ENCODE peak calls at places on chromosomes 3 and 15, in eight cellular contexts. U is AG10803, T is uterus, N is sigmoid colon, X is IMR-90, C is spleen, B is GM23338, R is OCI-LY7. M is an unnamed sample.
A peak's percentile ranks its signal among the peaks of the same experiment; 100 is the strongest.

GRCh38 chr3:50542177-50543034 is 25.1 kb downstream of the C3orf18 start:
- DNase-seq in X (peak; percentile 52), T (peak; percentile 66), B (peak; percentile 88), R (peak; percentile 56), C (peak; percentile 81), N (peak; percentile 80), U (peak; percentile 46), M (peak; percentile 66)

GRCh38 chr3:52531636-52532516 is 1.8 kb downstream of the NT5DC2 start:
- DNase-seq in C (peak; percentile 76), X (no peak), N (peak; percentile 64), R (no peak), B (no peak), U (no peak), T (peak; percentile 24), M (no peak)

GRCh38 chr3:155102329-155102728 is 22.2 kb downstream of the MME start:
- DNase-seq in R (no peak), T (no peak), U (peak; percentile 44), B (no peak), C (no peak), X (peak; percentile 62), N (no peak), M (peak; percentile 18)

GRCh38 chr3:193545304-193545703 is 9.4 kb downstream of the ATP13A4 start:
- DNase-seq in X (no peak), N (no peak), C (no peak), B (no peak), U (no peak), R (no peak), T (no peak), M (no peak)

GRCh38 chr15:29889545-29890329 is 67.5 kb upstream of the TJP1 start:
- DNase-seq in U (no peak), R (no peak), C (no peak), T (no peak), N (no peak), B (peak; percentile 55), X (no peak), M (no peak)

GRCh38 chr15:78302579-78302978 is 3.2 kb upstream of the SKIC8 start:
- DNase-seq in X (peak; percentile 85), R (no peak), N (no peak), B (no peak), C (no peak), U (peak; percentile 97), T (no peak), M (peak; percentile 88)

GRCh38 chr15:101256756-101257155 is 4.9 kb upstream of the CHSY1 start:
- DNase-seq in T (no peak), U (no peak), C (no peak), R (peak; percentile 34), N (no peak), B (peak; percentile 52), X (no peak), M (no peak)

GRCh38 chr15:77292924-77293558 is 126.9 kb downstream of the PEAK1 start:
- DNase-seq in X (peak; percentile 15), R (no peak), N (no peak), B (no peak), T (no peak), U (no peak), C (no peak), M (peak; percentile 43)

GRCh38 chr3:152048826-152049225 is 175.4 kb downstream of the SUCNR1 start:
- DNase-seq in C (no peak), T (no peak), U (no peak), X (no peak), B (no peak), R (no peak), N (no peak), M (no peak)

GRCh38 chr3:126746395-126747177 is 42.5 kb downstream of the CHCHD6 start:
- DNase-seq in R (no peak), U (peak; percentile 25), T (no peak), X (peak; percentile 74), C (no peak), B (no peak), N (no peak), M (peak; percentile 85)

GRCh38 chr3:12875857-12876451 is 34.6 kb upstream of the RPL32 start:
- DNase-seq in N (no peak), U (no peak), C (no peak), B (peak; percentile 91), R (peak; percentile 24), T (no peak), X (no peak), M (no peak)

GRCh38 chr3:56753206-56753605 is 48.5 kb downstream of the ARHGEF3 start:
- DNase-seq in T (no peak), N (no peak), B (no peak), X (peak; percentile 40), U (peak; percentile 80), C (no peak), R (no peak), M (peak; percentile 39)

GRCh38 chr15:59284768-59285368 is 78.2 kb downstream of the LDHAL6B start:
- DNase-seq in N (no peak), R (no peak), T (no peak), X (no peak), B (no peak), C (no peak), U (no peak), M (no peak)

GRCh38 chr3:116059421-116060096 is 385.7 kb downstream of the LSAMP start:
- DNase-seq in R (no peak), T (no peak), B (peak; percentile 52), X (peak; percentile 93), C (no peak), N (no peak), U (peak; percentile 75), M (peak; percentile 77)

GRCh38 chr15:54046093-54046492 is 67.9 kb downstream of the UNC13C start:
- DNase-seq in U (no peak), T (no peak), B (no peak), X (no peak), R (no peak), N (no peak), C (no peak), M (no peak)

GRCh38 chr15:40906947-40907802 is 12.9 kb downstream of the VPS18 start:
- DNase-seq in R (peak; percentile 66), N (no peak), C (peak; percentile 91), T (peak; percentile 61), B (no peak), X (peak; percentile 41), U (no peak), M (no peak)

GRCh38 chr3:106842151-106842550 is 535.1 kb upstream of the CCDC54 start:
- DNase-seq in C (no peak), X (peak; percentile 19), N (no peak), T (no peak), B (no peak), R (no peak), U (no peak), M (no peak)

GRCh38 chr3:50127251-50127671 is 27.9 kb upstream of the SEMA3F start:
- DNase-seq in T (no peak), B (no peak), U (no peak), N (no peak), R (no peak), X (peak; percentile 25), C (no peak), M (no peak)

GRCh38 chr3:36695769-36696137 is 68.6 kb downstream of the DCLK3 start:
- DNase-seq in B (no peak), N (no peak), C (no peak), T (no peak), U (peak; percentile 96), X (peak; percentile 91), R (no peak), M (peak; percentile 74)

GRCh38 chr3:36695113-36695768 is 69.1 kb downstream of the DCLK3 start:
- DNase-seq in T (no peak), R (no peak), B (no peak), X (no peak), U (no peak), N (no peak), C (no peak), M (peak; percentile 53)

GRCh38 chr3:36696799-36697198 is 67.6 kb downstream of the DCLK3 start:
- DNase-seq in N (no peak), R (no peak), B (no peak), U (no peak), T (no peak), X (no peak), C (no peak), M (no peak)

GRCh38 chr3:36698314-36698713 is 66.0 kb downstream of the DCLK3 start:
- DNase-seq in N (no peak), X (no peak), T (no peak), C (no peak), U (no peak), R (no peak), B (peak; percentile 15), M (no peak)

DNA sequence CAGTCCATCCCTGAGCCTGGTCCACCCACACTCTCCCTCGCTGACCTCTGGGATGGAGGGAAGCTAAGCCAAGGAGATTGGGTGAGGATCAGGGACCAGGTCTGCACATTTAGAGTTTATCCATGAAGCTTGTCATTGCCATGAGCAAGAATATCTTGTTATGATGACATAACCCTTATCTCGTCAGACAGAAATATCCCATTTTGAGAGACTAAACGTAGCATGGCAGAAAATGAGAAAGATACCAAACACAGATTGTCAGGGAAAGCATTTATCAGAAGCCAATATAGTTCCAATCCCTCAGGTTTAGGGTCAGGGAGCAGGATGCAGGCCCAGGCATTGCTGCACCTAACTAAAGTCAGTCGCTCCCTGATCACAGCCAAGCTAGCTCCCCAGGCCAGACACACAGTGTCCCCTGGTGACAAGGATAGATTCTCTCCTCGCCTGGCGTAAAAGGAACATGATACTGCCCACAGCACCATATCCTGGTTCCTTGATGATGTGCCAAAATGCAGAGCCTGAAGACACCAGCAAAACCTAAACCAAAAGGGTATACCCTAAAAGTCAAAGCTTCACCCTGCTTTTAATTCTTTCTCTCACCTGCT is 66.9 kb downstream of the DCLK3 start:
- DNase-seq in N (no peak), R (no peak), U (no peak), X (no peak), T (no peak), B (peak; percentile 21), C (no peak), M (no peak)
- TF ChIP-seq CTCF in N (no peak), R (no peak), U (peak; percentile 24), X (peak; percentile 2), T (no peak), B (peak; percentile 7), C (no peak), M (no peak)

DNA sequence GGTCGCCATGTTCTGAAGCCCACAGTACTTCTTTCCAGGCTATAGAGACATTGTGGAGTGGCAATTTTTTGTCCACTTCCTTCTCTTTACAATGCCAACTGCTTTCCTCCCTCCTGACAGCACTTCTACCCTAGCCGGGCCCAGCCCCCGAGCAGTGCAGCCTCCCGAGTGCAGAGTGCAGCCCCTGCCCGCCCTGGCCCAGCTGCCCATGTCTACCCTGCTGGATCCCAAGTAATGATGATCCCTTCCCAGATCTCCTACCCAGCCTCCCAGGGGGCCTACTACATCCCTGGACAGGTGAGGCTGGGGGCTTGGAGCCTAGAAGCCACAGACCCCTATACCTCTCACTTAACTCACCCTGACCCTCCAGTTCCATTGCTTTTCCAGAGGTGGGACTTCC is 2.8 kb downstream of the EIF4G1 start:
- DNase-seq in N (no peak), B (no peak), X (no peak), R (no peak), T (no peak), U (no peak), C (peak; percentile 75), M (no peak)
- H3K4me3 ChIP-seq in N (no peak overlapping the region), B (no peak overlapping the region), X (peak overlapping the region; percentile 91), R (peak overlapping the region; percentile 97), T (no peak overlapping the region), U (peak overlapping the region; percentile 90), C (peak overlapping the region; percentile 91), M (peak overlapping the region; percentile 89)

GRCh38 chr15:31390029-31390428 is 63.4 kb downstream of the KLF13 start:
- DNase-seq in X (no peak), U (no peak), C (no peak), B (no peak), R (no peak), T (no peak), N (no peak), M (no peak)
- TF ChIP-seq CTCF in X (no peak), U (no peak), C (no peak), B (peak; percentile 24), R (peak; percentile 39), T (no peak), N (no peak), M (no peak)

GRCh38 chr3:190086191-190086590 is 34.5 kb downstream of the P3H2 start:
- DNase-seq in R (no peak), C (no peak), U (no peak), B (peak; percentile 75), X (no peak), T (no peak), N (no peak), M (no peak)
- H3K4me3 ChIP-seq in R (no peak overlapping the region), C (no peak overlapping the region), U (no peak overlapping the region), B (no peak overlapping the region), X (no peak overlapping the region), T (no peak overlapping the region), N (no peak overlapping the region), M (no peak overlapping the region)

M was measured in fibroblast of the aortic adventitia.